ENCODE peak calls at places on chromosomes 5 and 9, in four cellular contexts. One of them, this sample, is unnamed.

GRCh38 chr9:126448865-126449577 is 122.4 kb downstream of the MVB12B start:
- DNase-seq in mesendoderm: no peak
- DNase-seq in IMR-90: no peak
- DNase-seq in H1: no peak
- DNase-seq in this sample: no peak

GRCh38 chr5:150774145-150774544 is 4.4 kb upstream of the SMIM3 start:
- DNase-seq in mesendoderm: no peak
- DNase-seq in IMR-90: peak; percentile 95
- DNase-seq in H1: no peak
- DNase-seq in this sample: no peak

GRCh38 chr9:81634915-81635516 is 54.3 kb downstream of the TLE1 start:
- DNase-seq in H1: no peak
- DNase-seq in mesendoderm: no peak
- DNase-seq in IMR-90: peak; percentile 79
- DNase-seq in this sample: no peak

GRCh38 chr9:16864741-16865434 is 5.6 kb downstream of the BNC2 start:
- DNase-seq in mesendoderm: no peak
- DNase-seq in H1: no peak
- DNase-seq in IMR-90: peak; percentile 82
- DNase-seq in this sample: no peak

GRCh38 chr9:114000671-114001409 is 77.3 kb downstream of the AMBP start:
- DNase-seq in H1: no peak
- DNase-seq in mesendoderm: peak; percentile 7
- DNase-seq in IMR-90: peak; percentile 28
- DNase-seq in this sample: peak; percentile 17

GRCh38 chr5:59842999-59843398 is 50.5 kb downstream of the PDE4D start:
- DNase-seq in H1: no peak
- DNase-seq in mesendoderm: no peak
- DNase-seq in IMR-90: peak; percentile 59
- DNase-seq in this sample: no peak

GRCh38 chr5:142807378-142807911 is 37.3 kb downstream of the ARHGAP26 start:
- DNase-seq in IMR-90: no peak
- DNase-seq in H1: no peak
- DNase-seq in mesendoderm: peak; percentile 66
- DNase-seq in this sample: no peak

GRCh38 chr5:141558150-141558549 is 60.6 kb downstream of the DIAPH1 start:
- DNase-seq in mesendoderm: peak; percentile 42
- DNase-seq in H1: no peak
- DNase-seq in IMR-90: peak; percentile 15
- DNase-seq in this sample: peak; percentile 32

GRCh38 chr9:116288658-116289057 is 135.1 kb downstream of the PAPPA start:
- DNase-seq in mesendoderm: no peak
- DNase-seq in IMR-90: peak; percentile 98
- DNase-seq in H1: no peak
- DNase-seq in this sample: no peak

GRCh38 chr5:14695152-14695551 is 30.6 kb downstream of the OTULIN start:
- DNase-seq in H1: no peak
- DNase-seq in IMR-90: no peak
- DNase-seq in mesendoderm: peak; percentile 34
- DNase-seq in this sample: no peak

GRCh38 chr5:116388564-116389258 is 185.9 kb downstream of the SEMA6A start:
- DNase-seq in mesendoderm: peak; percentile 49
- DNase-seq in IMR-90: no peak
- DNase-seq in H1: peak; percentile 55
- DNase-seq in this sample: peak; percentile 68

GRCh38 chr5:59500014-59500413 is 393.5 kb downstream of the PDE4D start:
- DNase-seq in H1: no peak
- DNase-seq in mesendoderm: no peak
- DNase-seq in IMR-90: no peak
- DNase-seq in this sample: no peak

GRCh38 chr5:171308453-171309275 is at the start of gene TLX3:
- DNase-seq in IMR-90: peak; percentile 23
- DNase-seq in mesendoderm: peak; percentile 95
- DNase-seq in H1: peak; percentile 65
- DNase-seq in this sample: peak; percentile 87

GRCh38 chr5:37825334-37825915 is 14.4 kb downstream of the GDNF start:
- DNase-seq in mesendoderm: no peak
- DNase-seq in IMR-90: no peak
- DNase-seq in H1: no peak
- DNase-seq in this sample: no peak

GRCh38 chr5:88748670-88749069 is 134.3 kb downstream of the MEF2C start:
- DNase-seq in IMR-90: no peak
- DNase-seq in H1: no peak
- DNase-seq in mesendoderm: no peak
- DNase-seq in this sample: no peak

GRCh38 chr9:122227576-122227903 is 1.2 kb downstream of the LHX6 start:
- DNase-seq in IMR-90: no peak
- DNase-seq in H1: no peak
- DNase-seq in mesendoderm: no peak
- DNase-seq in this sample: no peak
- H3K56ac ChIP-seq in IMR-90: no peak overlapping the region
- H3K56ac ChIP-seq in H1: no peak overlapping the region
- H3K56ac ChIP-seq in mesendoderm: no peak overlapping the region
- H3K56ac ChIP-seq in this sample: no peak overlapping the region

GRCh38 chr5:176817369-176817841 is 7.0 kb downstream of the UNC5A start:
- DNase-seq in IMR-90: no peak
- DNase-seq in H1: peak; percentile 66
- DNase-seq in mesendoderm: peak; percentile 42
- DNase-seq in this sample: peak; percentile 75
- H3K56ac ChIP-seq in IMR-90: no peak overlapping the region
- H3K56ac ChIP-seq in H1: no peak overlapping the region
- H3K56ac ChIP-seq in mesendoderm: peak overlapping the region; percentile 76
- H3K56ac ChIP-seq in this sample: no peak overlapping the region

GRCh38 chr5:98986556-98986955 is 57.7 kb upstream of the CHD1 start:
- DNase-seq in mesendoderm: no peak
- DNase-seq in IMR-90: no peak
- DNase-seq in H1: no peak
- DNase-seq in this sample: no peak
- H3K56ac ChIP-seq in mesendoderm: no peak overlapping the region
- H3K56ac ChIP-seq in IMR-90: no peak overlapping the region
- H3K56ac ChIP-seq in H1: no peak overlapping the region
- H3K56ac ChIP-seq in this sample: no peak overlapping the region

GRCh38 chr5:92979716-92980115 is 601.3 kb downstream of the NR2F1-AS1 start:
- DNase-seq in H1: no peak
- DNase-seq in mesendoderm: no peak
- DNase-seq in IMR-90: no peak
- DNase-seq in this sample: no peak
- H3K56ac ChIP-seq in H1: no peak overlapping the region
- H3K56ac ChIP-seq in mesendoderm: no peak overlapping the region
- H3K56ac ChIP-seq in IMR-90: no peak overlapping the region
- H3K56ac ChIP-seq in this sample: no peak overlapping the region

GRCh38 chr5:4258170-4258569 is 662.5 kb downstream of the IRX1 start:
- DNase-seq in mesendoderm: no peak
- DNase-seq in H1: no peak
- DNase-seq in IMR-90: no peak
- DNase-seq in this sample: no peak
- H3K56ac ChIP-seq in mesendoderm: no peak overlapping the region
- H3K56ac ChIP-seq in H1: no peak overlapping the region
- H3K56ac ChIP-seq in IMR-90: no peak overlapping the region
- H3K56ac ChIP-seq in this sample: no peak overlapping the region

DNA sequence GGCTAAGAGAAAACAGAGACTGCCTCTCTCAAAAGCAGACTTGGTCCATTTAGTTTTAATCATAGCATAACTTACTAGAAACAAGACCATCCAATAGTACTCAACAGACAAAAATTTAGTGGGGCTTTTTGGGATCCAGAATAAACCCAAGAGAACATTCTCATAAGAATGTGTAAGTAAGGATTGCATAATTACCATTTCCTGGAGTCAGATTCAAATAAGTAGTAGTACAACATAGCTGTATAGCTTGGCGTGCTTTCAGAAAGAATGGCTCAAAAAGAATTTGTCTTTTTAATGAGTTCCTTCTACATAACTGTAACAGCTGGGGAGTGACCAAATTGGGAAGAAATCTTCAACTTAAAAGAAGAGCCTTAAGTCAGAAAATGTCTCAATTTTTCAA is 145.4 kb downstream of the DENND1A start:
- DNase-seq in IMR-90: peak; percentile 91
- DNase-seq in mesendoderm: no peak
- DNase-seq in H1: no peak
- DNase-seq in this sample: no peak
- H3K56ac ChIP-seq in IMR-90: no peak overlapping the region
- H3K56ac ChIP-seq in mesendoderm: no peak overlapping the region
- H3K56ac ChIP-seq in H1: no peak overlapping the region
- H3K56ac ChIP-seq in this sample: no peak overlapping the region

GRCh38 chr5:135273212-135273611 is 125.8 kb downstream of the MACROH2A1 start:
- DNase-seq in H1: no peak
- DNase-seq in mesendoderm: no peak
- DNase-seq in IMR-90: no peak
- DNase-seq in this sample: no peak

GRCh38 chr5:135269828-135270545 is 129.0 kb downstream of the MACROH2A1 start:
- DNase-seq in H1: no peak
- DNase-seq in IMR-90: peak; percentile 89
- DNase-seq in mesendoderm: no peak
- DNase-seq in this sample: no peak

GRCh38 chr5:135272311-135272805 is 126.7 kb downstream of the MACROH2A1 start:
- DNase-seq in H1: no peak
- DNase-seq in mesendoderm: no peak
- DNase-seq in IMR-90: no peak
- DNase-seq in this sample: no peak

GRCh38 chr5:135269224-135269623 is 129.8 kb downstream of the MACROH2A1 start:
- DNase-seq in H1: no peak
- DNase-seq in mesendoderm: no peak
- DNase-seq in IMR-90: peak; percentile 66
- DNase-seq in this sample: no peak

GRCh38 chr5:135271533-135272310 is 127.3 kb downstream of the MACROH2A1 start:
- DNase-seq in H1: no peak
- DNase-seq in mesendoderm: peak; percentile 67
- DNase-seq in IMR-90: peak; percentile 55
- DNase-seq in this sample: no peak
- H3K56ac ChIP-seq in H1: no peak overlapping the region
- H3K56ac ChIP-seq in mesendoderm: no peak overlapping the region
- H3K56ac ChIP-seq in IMR-90: no peak overlapping the region
- H3K56ac ChIP-seq in this sample: no peak overlapping the region

GRCh38 chr5:175880213-175880612 is 8.8 kb downstream of the CPLX2 start:
- DNase-seq in mesendoderm: no peak
- DNase-seq in IMR-90: no peak
- DNase-seq in H1: no peak
- DNase-seq in this sample: no peak
- H3K56ac ChIP-seq in mesendoderm: no peak overlapping the region
- H3K56ac ChIP-seq in IMR-90: no peak overlapping the region
- H3K56ac ChIP-seq in H1: no peak overlapping the region
- H3K56ac ChIP-seq in this sample: no peak overlapping the region

DNA sequence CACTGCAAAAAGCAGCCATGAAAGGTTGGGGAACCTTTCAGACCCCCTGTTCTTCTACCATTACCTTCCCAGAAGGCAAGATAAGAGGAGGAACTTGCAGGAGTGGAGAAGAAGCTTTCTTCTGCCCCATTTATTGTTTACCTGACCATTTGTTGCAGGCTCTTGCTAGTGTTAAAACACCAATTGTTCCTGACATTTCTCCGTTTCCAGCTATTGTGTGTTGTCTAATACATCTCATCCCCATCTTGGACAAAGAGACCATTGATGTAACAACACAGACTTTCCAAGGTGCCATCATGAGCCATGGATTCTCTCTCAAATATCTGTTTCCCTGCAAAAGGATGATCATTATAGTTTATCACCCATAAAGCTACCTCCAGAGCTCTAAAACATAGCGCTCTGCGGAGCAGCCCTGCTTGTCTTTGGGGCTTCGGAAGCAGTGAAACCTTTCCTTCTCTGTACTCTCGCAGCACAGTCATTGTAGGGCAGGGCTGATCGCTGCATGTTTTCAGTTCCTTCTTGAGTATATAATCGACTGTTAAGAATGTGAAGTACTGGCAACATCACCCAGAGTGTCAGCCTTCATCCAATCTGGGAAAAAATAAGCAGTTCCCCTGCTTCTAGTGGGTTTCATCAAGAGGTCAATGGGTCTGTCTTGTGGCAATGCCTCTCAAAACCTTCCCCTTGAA is 680.0 kb downstream of the SEMA5A start:
- DNase-seq in H1: no peak
- DNase-seq in IMR-90: no peak
- DNase-seq in mesendoderm: no peak
- DNase-seq in this sample: no peak
- H3K56ac ChIP-seq in H1: no peak overlapping the region
- H3K56ac ChIP-seq in IMR-90: no peak overlapping the region
- H3K56ac ChIP-seq in mesendoderm: no peak overlapping the region
- H3K56ac ChIP-seq in this sample: no peak overlapping the region